ENCODE peak calls at places on chromosomes 12 and 14, in ten cellular contexts. N is CD4-positive, alpha-beta T cell; V is tibial artery; C is adrenal gland; Y is left ventricle myocardium inferior; Q is IMR-90; D is MM.1S; U is brain microvascular endothelial cell; M is GM23338; B is effector memory CD4-positive, alpha-beta T cell. S is an unnamed sample.

GRCh38 chr12:28827841-28828240 is 321.2 kb upstream of the FAR2 start:
- DNase-seq in N (no peak), V (no peak), C (no peak), Y (no peak), Q (no peak), D (no peak), U (no peak), M (no peak), B (no peak), S (no peak)

GRCh38 chr12:1634149-1634548 is 5.1 kb downstream of the WNT5B start:
- DNase-seq in N (no peak), V (no peak), C (no peak), Y (no peak), Q (no peak), D (no peak), U (no peak), M (no peak), B (no peak), S (no peak)

GRCh38 chr12:58450868-58451482 is 469.3 kb downstream of the LRIG3 start:
- DNase-seq in N (no peak), V (no peak), C (peak; percentile 14), Y (no peak), Q (no peak), D (no peak), U (no peak), M (peak; percentile 20), B (no peak), S (no peak)

GRCh38 chr14:91872011-91872476 is 4.7 kb upstream of the TC2N start:
- DNase-seq in N (peak; percentile 62), V (peak; percentile 82), C (no peak), Y (no peak), Q (no peak), D (no peak), U (no peak), M (no peak), B (peak; percentile 36), S (no peak)

GRCh38 chr14:57822081-57822480 is 43.8 kb downstream of the SLC35F4 start:
- DNase-seq in N (no peak), V (no peak), C (no peak), Y (no peak), Q (no peak), D (no peak), U (no peak), M (no peak), B (no peak), S (no peak)

GRCh38 chr14:75277000-75277795 is 1.4 kb upstream of the FOS start:
- DNase-seq in N (peak; percentile 74), V (peak; percentile 94), C (peak; percentile 93), Y (peak; percentile 91), Q (peak; percentile 89), D (peak; percentile 33), U (peak; percentile 91), M (peak; percentile 86), B (peak; percentile 76), S (peak; percentile 76)

GRCh38 chr14:69996197-69996596 is 117.0 kb downstream of the SMOC1 start:
- DNase-seq in N (no peak), V (no peak), C (no peak), Y (no peak), Q (peak; percentile 88), D (no peak), U (peak; percentile 71), M (no peak), B (no peak), S (no peak)

GRCh38 chr12:4719821-4720636 is at the start of gene GALNT8:
- DNase-seq in N (no peak), V (no peak), C (no peak), Y (no peak), Q (no peak), D (no peak), U (no peak), M (peak; percentile 19), B (no peak), S (no peak)

GRCh38 chr12:27970391-27970980 is 2.0 kb downstream of the PTHLH start:
- DNase-seq in N (no peak), V (peak; percentile 24), C (peak; percentile 14), Y (no peak), Q (peak; percentile 29), D (no peak), U (no peak), M (peak; percentile 58), B (no peak), S (no peak)

GRCh38 chr12:80872053-80872452 is 65.7 kb downstream of the LIN7A start:
- DNase-seq in N (no peak), V (no peak), C (no peak), Y (no peak), Q (no peak), D (no peak), U (no peak), M (no peak), B (no peak), S (no peak)

GRCh38 chr12:4450551-4451112 is 5.0 kb upstream of the FGF6 start:
- DNase-seq in N (no peak), V (no peak), C (no peak), Y (no peak), Q (no peak), D (no peak), U (no peak), M (peak; percentile 49), B (no peak), S (no peak)

GRCh38 chr12:20212658-20213387 is 155.5 kb upstream of the PDE3A start:
- DNase-seq in N (no peak), V (peak; percentile 91), C (peak; percentile 85), Y (peak; percentile 83), Q (peak; percentile 98), D (no peak), U (peak; percentile 99), M (peak; percentile 90), B (no peak), S (peak; percentile 64)

DNA sequence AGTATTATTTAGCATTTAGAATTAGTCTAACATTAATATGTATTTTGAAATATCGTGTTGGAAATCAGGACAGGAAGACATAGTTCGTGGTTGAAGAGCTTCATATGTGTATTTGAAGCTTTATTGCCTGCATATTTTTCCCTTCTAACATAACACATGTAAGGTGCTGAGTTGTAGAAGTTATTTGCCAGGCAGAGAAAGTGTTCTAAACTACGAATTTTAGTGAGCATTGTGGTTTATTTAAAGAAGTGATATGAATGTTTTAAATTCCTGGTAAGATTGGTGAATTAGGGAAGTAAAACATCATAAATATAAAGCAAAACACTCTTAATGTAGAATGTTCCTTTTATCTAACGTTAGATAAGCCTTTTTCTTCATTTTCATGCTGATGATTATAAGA is 2.5 kb downstream of the RASSF3 start:
- DNase-seq in N (no peak), V (no peak), C (no peak), Y (no peak), Q (no peak), D (no peak), U (no peak), M (no peak), B (no peak), S (no peak)
- H3K27ac ChIP-seq in N (peak overlapping the region; percentile 86), V (peak overlapping the region; percentile 94), C (no peak overlapping the region), Y (no peak overlapping the region), Q (no peak overlapping the region), D (no peak overlapping the region), U (no peak overlapping the region), M (no peak overlapping the region), B (peak overlapping the region; percentile 79), S (no peak overlapping the region)

GRCh38 chr12:41213648-41214047 is 25.5 kb downstream of the PDZRN4 start:
- DNase-seq in N (no peak), V (no peak), C (no peak), Y (no peak), Q (no peak), D (no peak), U (no peak), M (no peak), B (no peak), S (no peak)

GRCh38 chr12:41213107-41213506 is 25.0 kb downstream of the PDZRN4 start:
- DNase-seq in N (no peak), V (no peak), C (no peak), Y (no peak), Q (no peak), D (no peak), U (no peak), M (no peak), B (no peak), S (no peak)

GRCh38 chr12:41212625-41213024 is 24.5 kb downstream of the PDZRN4 start:
- DNase-seq in N (no peak), V (no peak), C (no peak), Y (no peak), Q (no peak), D (no peak), U (no peak), M (no peak), B (no peak), S (no peak)

GRCh38 chr12:41220931-41221330 is 32.8 kb downstream of the PDZRN4 start:
- DNase-seq in N (no peak), V (no peak), C (no peak), Y (no peak), Q (no peak), D (no peak), U (no peak), M (no peak), B (no peak), S (no peak)

DNA sequence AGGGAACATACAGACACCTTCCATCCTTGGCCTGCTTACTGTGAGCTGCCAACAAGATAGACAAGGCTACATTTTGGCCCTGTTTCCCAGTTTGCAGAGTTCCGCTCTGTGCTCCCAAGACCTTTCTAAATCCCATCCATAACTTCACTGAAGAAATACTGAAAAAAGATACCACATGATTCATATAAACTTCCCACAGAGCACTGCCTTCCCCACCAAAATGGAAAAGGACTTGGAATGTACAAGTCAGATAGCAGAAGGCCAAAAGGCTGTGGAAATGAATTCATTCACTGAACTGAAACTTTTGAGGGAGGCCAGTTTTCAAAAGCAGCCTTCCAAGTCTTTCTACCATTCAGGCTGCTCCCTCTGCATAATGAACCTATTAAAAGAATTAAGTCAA is 29.6 kb downstream of the PDZRN4 start:
- DNase-seq in N (no peak), V (no peak), C (no peak), Y (no peak), Q (no peak), D (no peak), U (no peak), M (no peak), B (no peak), S (no peak)
- H3K27ac ChIP-seq in N (no peak overlapping the region), V (peak overlapping the region; percentile 50), C (peak overlapping the region; percentile 54), Y (no peak overlapping the region), Q (no peak overlapping the region), D (no peak overlapping the region), U (no peak overlapping the region), M (no peak overlapping the region), B (no peak overlapping the region), S (no peak overlapping the region)

GRCh38 chr12:42997032-42997431 is 407.5 kb upstream of the PRICKLE1 start:
- DNase-seq in N (no peak), V (no peak), C (no peak), Y (no peak), Q (no peak), D (no peak), U (no peak), M (no peak), B (no peak), S (no peak)
- H3K27ac ChIP-seq in N (no peak overlapping the region), V (no peak overlapping the region), C (no peak overlapping the region), Y (no peak overlapping the region), Q (no peak overlapping the region), D (no peak overlapping the region), U (no peak overlapping the region), M (no peak overlapping the region), B (no peak overlapping the region), S (no peak overlapping the region)

DNA sequence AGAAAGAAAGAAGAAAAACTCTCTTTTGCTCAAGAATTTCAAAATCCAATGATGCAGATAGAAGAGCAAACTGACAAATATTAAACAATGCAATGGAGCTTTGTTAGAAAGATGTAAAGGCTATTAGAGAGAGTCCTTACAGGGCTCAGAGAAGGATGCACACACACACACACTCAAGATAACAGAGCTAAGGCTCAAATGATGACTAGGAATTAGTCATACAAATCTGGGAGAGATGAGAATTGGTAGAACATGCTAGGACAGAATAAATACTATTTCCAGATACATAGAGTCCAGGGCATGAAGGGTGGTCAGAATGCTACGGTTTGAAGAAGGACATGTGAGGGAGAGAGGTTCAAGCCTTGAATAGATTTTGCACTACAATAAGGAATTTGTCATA is 650.1 kb upstream of the MDGA2 start:
- DNase-seq in N (no peak), V (no peak), C (no peak), Y (no peak), Q (peak; percentile 48), D (no peak), U (no peak), M (no peak), B (no peak), S (no peak)
- H3K27ac ChIP-seq in N (no peak overlapping the region), V (no peak overlapping the region), C (no peak overlapping the region), Y (no peak overlapping the region), Q (no peak overlapping the region), D (no peak overlapping the region), U (no peak overlapping the region), M (no peak overlapping the region), B (no peak overlapping the region), S (no peak overlapping the region)